ENCODE peak calls at places on chromosomes 16 and 17, in six cellular contexts. H is psoas muscle, J is IMR-90, G is heart left ventricle, O is thyroid gland, Y is A549. D is an unnamed sample.

GRCh38 chr16:50498756-50499155 is 49.4 kb upstream of the NKD1 start:
- DNase-seq in H (no peak), J (no peak), G (no peak), O (no peak), Y (no peak), D (no peak)

GRCh38 chr16:57025941-57026777 is 36.8 kb downstream of the NLRC5 start:
- DNase-seq in H (no peak), J (no peak), G (no peak), O (no peak), Y (no peak), D (no peak)

GRCh38 chr16:6122401-6122800 is 1024.8 kb upstream of the EEF2KMT start:
- DNase-seq in H (no peak), J (no peak), G (no peak), O (no peak), Y (no peak), D (no peak)

GRCh38 chr17:40862985-40863733 is 3.9 kb downstream of the KRT12 start:
- DNase-seq in H (no peak), J (no peak), G (no peak), O (no peak), Y (no peak), D (no peak)

GRCh38 chr16:4011940-4012629 is 104.2 kb downstream of the ADCY9 start:
- DNase-seq in H (no peak), J (no peak), G (no peak), O (no peak), Y (no peak), D (no peak)

GRCh38 chr16:50338371-50339231 is 30.2 kb downstream of the BRD7 start:
- DNase-seq in H (no peak), J (peak), G (no peak), O (no peak), Y (no peak), D (no peak)

GRCh38 chr17:67245073-67245693 is at the start of gene HELZ:
- DNase-seq in H (peak), J (peak), G (peak), O (peak), Y (peak), D (peak)

GRCh38 chr17:62680541-62681052 is 53.1 kb downstream of the MRC2 start:
- DNase-seq in H (no peak), J (no peak), G (no peak), O (no peak), Y (no peak), D (peak)

GRCh38 chr17:79925242-79925957 is 86.2 kb upstream of the CBX4 start:
- DNase-seq in H (peak), J (peak), G (peak), O (peak), Y (peak), D (peak)

GRCh38 chr17:34740936-34741515 is 161.6 kb downstream of the TMEM132E start:
- DNase-seq in H (no peak), J (no peak), G (no peak), O (no peak), Y (no peak), D (no peak)

GRCh38 chr16:84087461-84088151 is 29.1 kb downstream of the MBTPS1 start:
- DNase-seq in H (no peak), J (no peak), G (no peak), O (no peak), Y (no peak), D (no peak)

GRCh38 chr17:27319536-27320221 is 25.8 kb downstream of the WSB1 start:
- DNase-seq in H (peak), J (peak), G (peak), O (peak), Y (no peak), D (peak)

GRCh38 chr17:57370051-57370581 is 113.8 kb downstream of the MSI2 start:
- DNase-seq in H (no peak), J (peak), G (no peak), O (no peak), Y (peak), D (no peak)

GRCh38 chr16:17359778-17360177 is 111.0 kb downstream of the XYLT1 start:
- DNase-seq in H (no peak), J (peak), G (no peak), O (no peak), Y (no peak), D (no peak)

GRCh38 chr16:47711809-47712208 is 250.7 kb downstream of the PHKB start:
- DNase-seq in H (no peak), J (no peak), G (no peak), O (no peak), Y (no peak), D (no peak)

GRCh38 chr16:50521246-50521900 is 26.8 kb upstream of the NKD1 start:
- DNase-seq in H (no peak), J (no peak), G (no peak), O (no peak), Y (no peak), D (no peak)

GRCh38 chr16:69769404-69769803 is 7.3 kb downstream of the WWP2 start:
- DNase-seq in H (no peak), J (no peak), G (no peak), O (no peak), Y (no peak), D (no peak)

GRCh38 chr16:80883159-80883642 is 78.8 kb upstream of the CDYL2 start:
- DNase-seq in H (no peak), J (no peak), G (no peak), O (no peak), Y (no peak), D (no peak)

GRCh38 chr16:84929421-84930297 is 81.7 kb downstream of the ZDHHC7 start:
- DNase-seq in H (peak), J (no peak), G (no peak), O (no peak), Y (no peak), D (no peak)

GRCh38 chr17:82230627-82231311 is 1.9 kb downstream of the SLC16A3 start:
- DNase-seq in H (peak), J (peak), G (peak), O (peak), Y (peak), D (no peak)

GRCh38 chr17:19421926-19422325 is 10.9 kb downstream of the RNF112 start:
- DNase-seq in H (no peak), J (no peak), G (no peak), O (no peak), Y (no peak), D (no peak)

GRCh38 chr16:52463904-52464303 is 83.0 kb downstream of the TOX3 start:
- DNase-seq in H (no peak), J (no peak), G (no peak), O (no peak), Y (no peak), D (no peak)

GRCh38 chr16:78040396-78040795 is 18.0 kb downstream of the CLEC3A start:
- DNase-seq in H (no peak), J (no peak), G (no peak), O (no peak), Y (no peak), D (no peak)

GRCh38 chr17:17710728-17711541 is 29.7 kb downstream of the RAI1 start:
- DNase-seq in H (no peak), J (peak), G (no peak), O (peak), Y (peak), D (peak)

GRCh38 chr17:17708301-17708700 is 27.0 kb downstream of the RAI1 start:
- DNase-seq in H (no peak), J (no peak), G (no peak), O (no peak), Y (no peak), D (no peak)

GRCh38 chr17:17708816-17709215 is 27.6 kb downstream of the RAI1 start:
- DNase-seq in H (no peak), J (no peak), G (no peak), O (no peak), Y (no peak), D (no peak)

GRCh38 chr17:17710355-17710727 is 29.1 kb downstream of the RAI1 start:
- DNase-seq in H (no peak), J (no peak), G (no peak), O (no peak), Y (no peak), D (no peak)

GRCh38 chr17:17709815-17710321 is 28.6 kb downstream of the RAI1 start:
- DNase-seq in H (no peak), J (no peak), G (no peak), O (no peak), Y (no peak), D (no peak)
- H3K27ac ChIP-seq in H (no peak), J (peak), G (no peak), O (peak), Y (peak), D (peak)

GRCh38 chr16:560701-561412 is 663 bp downstream of the PRR35 start:
- DNase-seq in H (no peak), J (no peak), G (no peak), O (no peak), Y (no peak), D (no peak)
- H3K4me3 ChIP-seq in H (no peak), J (no peak), G (no peak), O (no peak), Y (peak), D (no peak)

GRCh38 chr16:66342294-66342900 is 24.1 kb upstream of the CDH5 start:
- DNase-seq in H (no peak), J (no peak), G (no peak), O (no peak), Y (peak), D (no peak)
- TF ChIP-seq CTCF in H (peak), J (peak), G (peak), O (peak), Y (peak), D (peak)

DNA sequence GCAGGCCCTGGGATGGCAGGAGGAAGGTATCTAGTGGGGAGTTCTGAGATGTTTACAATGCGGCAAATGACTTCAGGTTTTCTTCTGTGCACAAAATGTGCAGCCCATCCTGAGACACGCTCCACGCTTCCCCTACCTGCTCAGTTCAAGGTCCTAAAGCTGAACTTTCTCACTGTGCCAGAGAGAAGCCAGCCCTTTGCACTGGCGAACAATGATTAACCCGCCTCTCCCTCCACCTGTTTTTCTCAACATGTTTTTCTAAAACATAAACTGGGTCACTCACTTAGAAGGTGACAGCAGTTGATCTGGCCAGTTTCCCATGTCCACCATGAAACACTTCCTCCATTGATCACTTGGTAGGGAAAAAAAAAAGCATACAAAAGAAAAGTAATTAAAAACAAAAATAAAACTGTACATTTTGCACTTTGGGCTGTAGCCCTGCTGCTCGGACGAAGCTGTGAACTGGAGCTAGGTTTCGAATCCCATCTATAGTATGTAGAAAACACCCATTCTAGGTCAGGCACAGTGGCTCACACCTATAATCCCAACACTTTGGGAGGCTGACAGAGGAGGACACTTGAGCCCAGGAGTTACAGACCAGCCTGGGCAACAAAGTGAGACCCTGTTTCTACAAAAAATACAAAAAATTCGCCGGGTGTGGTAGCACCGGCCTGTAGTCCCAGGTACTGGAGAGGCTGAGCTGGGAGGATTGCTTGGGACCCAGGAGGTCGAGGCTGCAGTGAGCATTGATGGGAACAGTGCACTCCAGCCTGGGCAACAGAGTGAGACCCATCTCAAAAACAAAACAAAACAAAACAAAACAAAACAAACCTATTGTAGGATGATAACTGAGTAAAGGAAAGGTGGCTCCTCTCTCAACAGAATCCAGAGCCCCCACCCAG is 6.1 kb upstream of the G6PC1 start:
- DNase-seq in H (no peak), J (no peak), G (no peak), O (no peak), Y (no peak), D (no peak)
- H3K27ac ChIP-seq in H (peak), J (no peak), G (peak), O (no peak), Y (peak), D (no peak)

DNA sequence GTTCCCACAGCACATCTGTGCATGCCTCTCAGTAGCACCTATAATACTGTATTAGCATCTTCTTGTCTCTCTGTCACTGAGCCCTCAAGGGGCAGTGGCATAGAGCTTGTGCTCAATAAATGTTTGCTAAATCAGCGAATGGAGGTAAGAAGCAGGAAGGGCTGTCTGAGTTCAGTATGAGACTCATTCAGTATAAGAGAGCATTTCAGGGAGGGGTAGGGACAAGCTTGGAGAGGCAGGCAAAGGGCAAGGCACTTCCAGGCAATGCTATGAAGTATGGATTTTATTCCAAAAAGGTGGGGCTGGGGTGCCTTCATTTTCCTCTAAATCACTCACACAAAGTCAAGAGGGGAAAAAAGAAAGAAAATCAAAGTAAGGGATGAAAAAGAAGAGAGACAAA is 51.3 kb downstream of the SKAP1 start:
- DNase-seq in H (no peak), J (no peak), G (no peak), O (no peak), Y (no peak), D (no peak)
- H3K4me3 ChIP-seq in H (no peak), J (no peak), G (no peak), O (no peak), Y (no peak), D (no peak)

DNA sequence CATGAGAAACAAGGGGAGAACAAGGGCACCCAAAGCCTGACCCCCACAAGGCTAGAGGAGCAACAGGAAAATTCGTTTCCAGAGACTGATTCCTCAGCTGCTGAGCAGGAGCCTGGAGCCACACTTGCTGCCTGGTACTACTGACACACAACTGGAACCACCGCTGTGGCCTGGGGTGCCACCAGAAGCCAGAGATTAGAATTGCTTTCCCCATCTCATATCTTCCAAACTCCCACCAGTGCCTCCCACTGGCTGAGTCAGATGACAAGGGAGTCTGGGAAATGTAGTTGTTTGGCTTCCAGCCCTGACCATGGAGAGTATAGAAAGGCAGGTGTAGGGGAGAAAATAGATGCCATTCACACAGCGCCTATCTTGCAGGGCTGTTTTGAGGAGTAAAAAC is 4.1 kb upstream of the TMEM11 start:
- DNase-seq in H (no peak), J (no peak), G (no peak), O (no peak), Y (no peak), D (no peak)
- TF ChIP-seq CTCF in H (no peak), J (no peak), G (peak), O (no peak), Y (no peak), D (no peak)

GRCh38 chr16:74199066-74199841 is 97.4 kb upstream of the PSMD7 start:
- DNase-seq in H (no peak), J (peak), G (no peak), O (no peak), Y (no peak), D (no peak)

GRCh38 chr16:74201561-74201960 is 95.1 kb upstream of the PSMD7 start:
- DNase-seq in H (no peak), J (no peak), G (no peak), O (no peak), Y (no peak), D (no peak)

GRCh38 chr16:74199842-74200124 is 96.8 kb upstream of the PSMD7 start:
- DNase-seq in H (no peak), J (no peak), G (no peak), O (no peak), Y (no peak), D (no peak)
- H3K27ac ChIP-seq in H (no peak), J (no peak), G (no peak), O (no peak), Y (no peak), D (no peak)

DNA sequence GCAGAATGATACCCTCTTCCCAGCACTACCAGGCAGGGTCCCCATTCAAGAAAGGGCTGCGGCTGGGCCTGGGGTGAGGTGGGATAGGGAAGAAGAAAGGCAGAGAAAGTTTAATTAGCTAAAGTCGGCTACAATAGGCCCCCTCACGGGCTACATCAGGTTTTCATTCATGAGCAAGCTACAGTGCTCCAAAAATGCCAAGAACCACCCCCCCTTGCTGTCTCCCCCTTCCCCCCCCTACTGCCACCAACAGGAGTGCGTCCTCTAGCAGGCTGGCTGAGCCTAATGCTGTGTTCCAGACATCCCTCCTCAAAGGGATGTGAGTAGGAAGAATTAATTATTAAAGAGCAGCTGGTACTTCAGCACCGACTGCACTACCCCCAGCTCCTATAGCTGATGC is 2.2 kb downstream of the HDAC5 start:
- DNase-seq in H (no peak), J (no peak), G (no peak), O (no peak), Y (no peak), D (no peak)
- H3K4me3 ChIP-seq in H (peak), J (no peak), G (no peak), O (no peak), Y (no peak), D (peak)